ENCODE peak calls at places on chromosomes 13 and 19, in four cellular contexts. One of them, this sample, is unnamed.
A peak's percentile ranks its signal among the peaks of the same experiment; 100 is the strongest.

GRCh38 chr13:50370303-50370950 is 355.2 kb downstream of the KCNRG start:
- DNase-seq in activated T-helper 1 cell treated with anti-CD3 and anti-CD28 coated beads, Interleukin-2, amount 50 U/mL, for 16 hours: no peak
- DNase-seq in H9: no peak
- DNase-seq in AG08396: no peak
- DNase-seq in this sample: no peak

GRCh38 chr13:92966341-92966740 is 260.3 kb upstream of the GPC6 start:
- DNase-seq in activated T-helper 1 cell treated with anti-CD3 and anti-CD28 coated beads, Interleukin-2, amount 50 U/mL, for 16 hours: no peak
- DNase-seq in H9: no peak
- DNase-seq in AG08396: no peak
- DNase-seq in this sample: no peak

GRCh38 chr13:111536239-111536638 is 215.8 kb downstream of the TEX29 start:
- DNase-seq in activated T-helper 1 cell treated with anti-CD3 and anti-CD28 coated beads, Interleukin-2, amount 50 U/mL, for 16 hours: no peak
- DNase-seq in H9: no peak
- DNase-seq in AG08396: no peak
- DNase-seq in this sample: no peak

GRCh38 chr13:45496942-45497341 is 32.2 kb downstream of the COG3 start:
- DNase-seq in activated T-helper 1 cell treated with anti-CD3 and anti-CD28 coated beads, Interleukin-2, amount 50 U/mL, for 16 hours: no peak
- DNase-seq in H9: no peak
- DNase-seq in AG08396: no peak
- DNase-seq in this sample: no peak

GRCh38 chr19:53580871-53581835 is 43.2 kb downstream of the ZNF331 start:
- DNase-seq in activated T-helper 1 cell treated with anti-CD3 and anti-CD28 coated beads, Interleukin-2, amount 50 U/mL, for 16 hours: no peak
- DNase-seq in H9: peak; percentile 39
- DNase-seq in AG08396: no peak
- DNase-seq in this sample: no peak

GRCh38 chr19:9362905-9363304 is at the start of gene ZNF177:
- DNase-seq in activated T-helper 1 cell treated with anti-CD3 and anti-CD28 coated beads, Interleukin-2, amount 50 U/mL, for 16 hours: no peak
- DNase-seq in H9: no peak
- DNase-seq in AG08396: no peak
- DNase-seq in this sample: no peak

GRCh38 chr13:105643966-105644365 is 891.5 kb downstream of the EFNB2 start:
- DNase-seq in activated T-helper 1 cell treated with anti-CD3 and anti-CD28 coated beads, Interleukin-2, amount 50 U/mL, for 16 hours: no peak
- DNase-seq in H9: no peak
- DNase-seq in AG08396: no peak
- DNase-seq in this sample: no peak

GRCh38 chr19:13068064-13068807 is 34.4 kb downstream of the LYL1 start:
- DNase-seq in activated T-helper 1 cell treated with anti-CD3 and anti-CD28 coated beads, Interleukin-2, amount 50 U/mL, for 16 hours: no peak
- DNase-seq in H9: no peak
- DNase-seq in AG08396: no peak
- DNase-seq in this sample: no peak

GRCh38 chr13:113672002-113672651 is 5.1 kb downstream of the GRK1 start:
- DNase-seq in activated T-helper 1 cell treated with anti-CD3 and anti-CD28 coated beads, Interleukin-2, amount 50 U/mL, for 16 hours: no peak
- DNase-seq in H9: no peak
- DNase-seq in AG08396: no peak
- DNase-seq in this sample: no peak

GRCh38 chr13:44272692-44273091 is 100.9 kb upstream of the SERP2 start:
- DNase-seq in activated T-helper 1 cell treated with anti-CD3 and anti-CD28 coated beads, Interleukin-2, amount 50 U/mL, for 16 hours: no peak
- DNase-seq in H9: no peak
- DNase-seq in AG08396: no peak
- DNase-seq in this sample: no peak

GRCh38 chr13:19794552-19795143 is 11.9 kb upstream of the PSPC1 start:
- DNase-seq in activated T-helper 1 cell treated with anti-CD3 and anti-CD28 coated beads, Interleukin-2, amount 50 U/mL, for 16 hours: no peak
- DNase-seq in H9: peak; percentile 81
- DNase-seq in AG08396: no peak
- DNase-seq in this sample: no peak

GRCh38 chr13:113302940-113303339 is 5.9 kb downstream of the LAMP1 start:
- DNase-seq in activated T-helper 1 cell treated with anti-CD3 and anti-CD28 coated beads, Interleukin-2, amount 50 U/mL, for 16 hours: no peak
- DNase-seq in H9: no peak
- DNase-seq in AG08396: no peak
- DNase-seq in this sample: no peak

GRCh38 chr13:75936791-75937190 is 300.7 kb downstream of the LMO7 start:
- DNase-seq in activated T-helper 1 cell treated with anti-CD3 and anti-CD28 coated beads, Interleukin-2, amount 50 U/mL, for 16 hours: no peak
- DNase-seq in H9: no peak
- DNase-seq in AG08396: no peak
- DNase-seq in this sample: no peak

GRCh38 chr19:8451885-8452284 is 7.1 kb downstream of the HNRNPM start:
- DNase-seq in activated T-helper 1 cell treated with anti-CD3 and anti-CD28 coated beads, Interleukin-2, amount 50 U/mL, for 16 hours: no peak
- DNase-seq in H9: no peak
- DNase-seq in AG08396: peak; percentile 56
- DNase-seq in this sample: no peak

GRCh38 chr13:66565261-66565660 is 664.9 kb downstream of the PCDH9 start:
- DNase-seq in activated T-helper 1 cell treated with anti-CD3 and anti-CD28 coated beads, Interleukin-2, amount 50 U/mL, for 16 hours: no peak
- DNase-seq in H9: no peak
- DNase-seq in AG08396: no peak
- DNase-seq in this sample: no peak

GRCh38 chr19:5804516-5805464 is at the start of gene NRTN:
- DNase-seq in activated T-helper 1 cell treated with anti-CD3 and anti-CD28 coated beads, Interleukin-2, amount 50 U/mL, for 16 hours: peak; percentile 42
- DNase-seq in H9: peak; percentile 67
- DNase-seq in AG08396: peak; percentile 68
- DNase-seq in this sample: no peak

GRCh38 chr19:14031719-14032480 is at the start of gene IL27RA:
- DNase-seq in activated T-helper 1 cell treated with anti-CD3 and anti-CD28 coated beads, Interleukin-2, amount 50 U/mL, for 16 hours: peak; percentile 69
- DNase-seq in H9: peak; percentile 77
- DNase-seq in AG08396: peak; percentile 67
- DNase-seq in this sample: peak; percentile 63

GRCh38 chr13:109271991-109272454 is 514.4 kb downstream of the IRS2 start:
- DNase-seq in activated T-helper 1 cell treated with anti-CD3 and anti-CD28 coated beads, Interleukin-2, amount 50 U/mL, for 16 hours: no peak
- DNase-seq in H9: no peak
- DNase-seq in AG08396: no peak
- DNase-seq in this sample: no peak

GRCh38 chr13:100541882-100542545 is 46.6 kb downstream of the GGACT start:
- DNase-seq in activated T-helper 1 cell treated with anti-CD3 and anti-CD28 coated beads, Interleukin-2, amount 50 U/mL, for 16 hours: no peak
- DNase-seq in H9: no peak
- DNase-seq in AG08396: no peak
- DNase-seq in this sample: no peak

GRCh38 chr19:13995017-13995728 is 10.9 kb downstream of the RFX1 start:
- DNase-seq in activated T-helper 1 cell treated with anti-CD3 and anti-CD28 coated beads, Interleukin-2, amount 50 U/mL, for 16 hours: no peak
- DNase-seq in H9: no peak
- DNase-seq in AG08396: peak; percentile 76
- DNase-seq in this sample: peak; percentile 2

GRCh38 chr19:42069619-42070293 is at the start of gene GRIK5:
- DNase-seq in activated T-helper 1 cell treated with anti-CD3 and anti-CD28 coated beads, Interleukin-2, amount 50 U/mL, for 16 hours: no peak
- DNase-seq in H9: peak; percentile 56
- DNase-seq in AG08396: no peak
- DNase-seq in this sample: no peak

GRCh38 chr13:95281258-95281602 is 20.0 kb downstream of the ABCC4 start:
- DNase-seq in activated T-helper 1 cell treated with anti-CD3 and anti-CD28 coated beads, Interleukin-2, amount 50 U/mL, for 16 hours: no peak
- DNase-seq in H9: no peak
- DNase-seq in AG08396: no peak
- DNase-seq in this sample: no peak

GRCh38 chr13:110218601-110219201 is 88.3 kb downstream of the COL4A1 start:
- DNase-seq in activated T-helper 1 cell treated with anti-CD3 and anti-CD28 coated beads, Interleukin-2, amount 50 U/mL, for 16 hours: no peak
- DNase-seq in H9: no peak
- DNase-seq in AG08396: no peak
- DNase-seq in this sample: peak; percentile 36

GRCh38 chr13:80040219-80040976 is 300.5 kb downstream of the SPRY2 start:
- DNase-seq in activated T-helper 1 cell treated with anti-CD3 and anti-CD28 coated beads, Interleukin-2, amount 50 U/mL, for 16 hours: no peak
- DNase-seq in H9: no peak
- DNase-seq in AG08396: peak; percentile 52
- DNase-seq in this sample: peak; percentile 38

GRCh38 chr19:48795855-48796142 is 15.0 kb downstream of the BCAT2 start:
- DNase-seq in activated T-helper 1 cell treated with anti-CD3 and anti-CD28 coated beads, Interleukin-2, amount 50 U/mL, for 16 hours: no peak
- DNase-seq in H9: no peak
- DNase-seq in AG08396: no peak
- DNase-seq in this sample: no peak

GRCh38 chr19:13051581-13052165 is 51.0 kb downstream of the LYL1 start:
- DNase-seq in activated T-helper 1 cell treated with anti-CD3 and anti-CD28 coated beads, Interleukin-2, amount 50 U/mL, for 16 hours: no peak
- DNase-seq in H9: peak; percentile 89
- DNase-seq in AG08396: no peak
- DNase-seq in this sample: no peak

GRCh38 chr13:75541287-75541686 is 3.6 kb upstream of the COMMD6 start:
- DNase-seq in activated T-helper 1 cell treated with anti-CD3 and anti-CD28 coated beads, Interleukin-2, amount 50 U/mL, for 16 hours: no peak
- DNase-seq in H9: no peak
- DNase-seq in AG08396: no peak
- DNase-seq in this sample: no peak

GRCh38 chr19:48332662-48333466 is 7.5 kb downstream of the EMP3 start:
- DNase-seq in activated T-helper 1 cell treated with anti-CD3 and anti-CD28 coated beads, Interleukin-2, amount 50 U/mL, for 16 hours: peak; percentile 84
- DNase-seq in H9: peak; percentile 94
- DNase-seq in AG08396: peak; percentile 93
- DNase-seq in this sample: peak; percentile 96

GRCh38 chr13:50401721-50402510 is 386.7 kb downstream of the KCNRG start:
- DNase-seq in activated T-helper 1 cell treated with anti-CD3 and anti-CD28 coated beads, Interleukin-2, amount 50 U/mL, for 16 hours: no peak
- DNase-seq in H9: no peak
- DNase-seq in AG08396: no peak
- DNase-seq in this sample: no peak

GRCh38 chr13:113958373-113958772 is 15.5 kb downstream of the C13orf46 start:
- DNase-seq in activated T-helper 1 cell treated with anti-CD3 and anti-CD28 coated beads, Interleukin-2, amount 50 U/mL, for 16 hours: no peak
- DNase-seq in H9: no peak
- DNase-seq in AG08396: no peak
- DNase-seq in this sample: no peak

GRCh38 chr19:32677657-32678056 is 2.0 kb downstream of the RGS9BP start:
- DNase-seq in activated T-helper 1 cell treated with anti-CD3 and anti-CD28 coated beads, Interleukin-2, amount 50 U/mL, for 16 hours: no peak
- DNase-seq in H9: peak; percentile 50
- DNase-seq in AG08396: no peak
- DNase-seq in this sample: no peak

GRCh38 chr19:12939292-12939606 is 840 bp downstream of the CALR start:
- DNase-seq in activated T-helper 1 cell treated with anti-CD3 and anti-CD28 coated beads, Interleukin-2, amount 50 U/mL, for 16 hours: no peak
- DNase-seq in H9: no peak
- DNase-seq in AG08396: peak; percentile 47
- DNase-seq in this sample: peak; percentile 38

GRCh38 chr13:32951580-32951979 is 64.6 kb upstream of the KL start:
- DNase-seq in activated T-helper 1 cell treated with anti-CD3 and anti-CD28 coated beads, Interleukin-2, amount 50 U/mL, for 16 hours: no peak
- DNase-seq in H9: no peak
- DNase-seq in AG08396: no peak
- DNase-seq in this sample: no peak

GRCh38 chr13:51192348-51192747 is 29.9 kb upstream of the FAM124A start:
- DNase-seq in activated T-helper 1 cell treated with anti-CD3 and anti-CD28 coated beads, Interleukin-2, amount 50 U/mL, for 16 hours: no peak
- DNase-seq in H9: no peak
- DNase-seq in AG08396: no peak
- DNase-seq in this sample: no peak

GRCh38 chr13:108033800-108034707 is 181.3 kb downstream of the LIG4 start:
- DNase-seq in activated T-helper 1 cell treated with anti-CD3 and anti-CD28 coated beads, Interleukin-2, amount 50 U/mL, for 16 hours: no peak
- DNase-seq in H9: no peak
- DNase-seq in AG08396: no peak
- DNase-seq in this sample: no peak

GRCh38 chr13:34413538-34414210 is 528.4 kb upstream of the NBEA start:
- DNase-seq in activated T-helper 1 cell treated with anti-CD3 and anti-CD28 coated beads, Interleukin-2, amount 50 U/mL, for 16 hours: no peak
- DNase-seq in H9: no peak
- DNase-seq in AG08396: no peak
- DNase-seq in this sample: no peak

GRCh38 chr19:33325920-33326319 is 23.6 kb upstream of the CEBPA start:
- DNase-seq in activated T-helper 1 cell treated with anti-CD3 and anti-CD28 coated beads, Interleukin-2, amount 50 U/mL, for 16 hours: no peak
- DNase-seq in H9: no peak
- DNase-seq in AG08396: no peak
- DNase-seq in this sample: no peak

GRCh38 chr19:47492137-47492533 is 8.1 kb upstream of the KPTN start:
- DNase-seq in activated T-helper 1 cell treated with anti-CD3 and anti-CD28 coated beads, Interleukin-2, amount 50 U/mL, for 16 hours: no peak
- DNase-seq in H9: no peak
- DNase-seq in AG08396: no peak
- DNase-seq in this sample: no peak

This sample was measured in hepatic stellate cell.